ENCODE peak calls at places on chromosomes 1 and 21, in four cellular contexts. M is HCT116, Z is ovary, J is H1. C is an unnamed sample.

GRCh38 chr1:41282679-41283317 is 40.7 kb upstream of the SCMH1 start:
- DNase-seq in M (peak; percentile 7), Z (peak; percentile 52), J (peak; percentile 81), C (peak; percentile 26)

GRCh38 chr1:153805042-153805745 is 30.0 kb downstream of the SLC27A3 start:
- DNase-seq in M (peak; percentile 78), Z (no peak), J (no peak), C (peak; percentile 95)

GRCh38 chr21:38223893-38224540 is 32.8 kb upstream of the KCNJ15 start:
- DNase-seq in M (peak; percentile 13), Z (no peak), J (peak; percentile 63), C (peak; percentile 67)

GRCh38 chr1:165143437-165144065 is 213.0 kb downstream of the LMX1A start:
- DNase-seq in M (no peak), Z (no peak), J (peak; percentile 84), C (peak; percentile 20)

GRCh38 chr21:17612023-17612564 is 607 bp downstream of the BTG3 start:
- DNase-seq in M (no peak), Z (peak; percentile 47), J (peak; percentile 64), C (peak; percentile 80)

GRCh38 chr1:151047591-151047924 is at the start of gene C1orf56:
- DNase-seq in M (no peak), Z (peak; percentile 83), J (peak; percentile 83), C (peak; percentile 72)

GRCh38 chr21:26835027-26835713 is 10.0 kb downstream of the ADAMTS1 start:
- DNase-seq in M (no peak), Z (peak; percentile 67), J (no peak), C (no peak)

GRCh38 chr1:17060129-17060868 is 6.5 kb upstream of the SDHB start:
- DNase-seq in M (no peak), Z (no peak), J (no peak), C (no peak)

GRCh38 chr1:162161921-162162550 is 92.5 kb downstream of the NOS1AP start:
- DNase-seq in M (no peak), Z (no peak), J (no peak), C (no peak)

GRCh38 chr1:192158181-192158580 is at the start of gene RGS18:
- DNase-seq in M (no peak), Z (no peak), J (no peak), C (no peak)

GRCh38 chr1:192159769-192160168 is 1.5 kb downstream of the RGS18 start:
- DNase-seq in M (no peak), Z (no peak), J (no peak), C (no peak)

GRCh38 chr1:192159034-192159433 is 772 bp downstream of the RGS18 start:
- DNase-seq in M (no peak), Z (no peak), J (no peak), C (no peak)

GRCh38 chr1:192160186-192160585 is 1.9 kb downstream of the RGS18 start:
- DNase-seq in M (no peak), Z (no peak), J (no peak), C (no peak)

GRCh38 chr1:192161974-192162373 is 3.7 kb downstream of the RGS18 start:
- DNase-seq in M (no peak), Z (no peak), J (no peak), C (no peak)
- TF ChIP-seq POLR2A in M (no peak), Z (no peak), J (no peak), C (no peak)

GRCh38 chr1:68232354-68233148 is at the start of gene WLS:
- DNase-seq in M (peak; percentile 38), Z (peak; percentile 87), J (peak; percentile 79), C (no peak)
- TF ChIP-seq POLR2A in M (peak; percentile 81), Z (peak; percentile 85), J (no peak), C (no peak)

GRCh38 chr1:8147922-8148321 is 121.8 kb upstream of the ERRFI1 start:
- DNase-seq in M (no peak), Z (no peak), J (no peak), C (no peak)
- TF ChIP-seq POLR2A in M (no peak), Z (no peak), J (no peak), C (no peak)

GRCh38 chr1:244843148-244843978 is 7.9 kb downstream of the COX20 start:
- DNase-seq in M (no peak), Z (no peak), J (no peak), C (no peak)
- TF ChIP-seq POLR2A in M (no peak), Z (no peak), J (no peak), C (no peak)

DNA sequence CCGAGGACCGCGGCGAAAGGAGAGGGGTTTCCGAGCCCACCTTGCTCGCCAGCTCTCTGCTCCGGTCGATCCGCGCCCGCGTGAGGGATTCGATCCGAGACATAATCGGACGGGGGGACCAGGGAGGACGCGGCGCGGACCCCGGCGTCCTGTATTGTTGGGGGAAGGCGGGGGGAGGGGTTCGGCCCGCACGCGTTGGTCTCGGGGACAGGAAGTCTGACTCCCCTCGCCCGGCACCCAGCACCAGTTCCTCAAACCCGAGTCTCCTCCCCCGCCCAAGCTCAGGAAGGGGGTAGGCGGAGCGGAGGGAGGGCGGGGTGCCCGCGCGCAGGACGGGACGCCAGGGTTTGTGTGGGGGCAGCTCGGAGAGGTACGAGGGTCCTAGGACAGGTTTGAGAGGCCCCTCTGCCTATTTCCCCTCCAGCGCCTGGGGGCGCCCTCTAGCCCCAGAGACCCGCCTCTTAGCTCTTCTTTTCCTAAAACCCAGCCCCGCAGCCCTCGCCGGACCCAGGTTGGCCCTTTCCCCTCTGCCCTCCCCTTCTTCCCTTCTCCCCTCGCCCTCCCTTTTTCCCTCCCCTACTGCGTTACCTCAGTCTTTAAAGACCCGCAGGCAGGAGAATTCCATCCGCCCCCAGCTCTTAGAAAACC is at the start of gene ARHGEF2:
- DNase-seq in M (no peak), Z (peak; percentile 84), J (peak; percentile 90), C (peak; percentile 69)
- TF ChIP-seq POLR2A in M (no peak), Z (peak; percentile 43), J (peak; percentile 55), C (peak; percentile 45)

GRCh38 chr1:38003261-38004250 is 1.8 kb downstream of the FHL3 start:
- DNase-seq in M (no peak), Z (no peak), J (no peak), C (peak; percentile 45)

GRCh38 chr1:38006008-38006828 is 904 bp upstream of the FHL3 start:
- DNase-seq in M (no peak), Z (no peak), J (no peak), C (no peak)

GRCh38 chr1:38009088-38009840 is 3.3 kb upstream of the UTP11 start:
- DNase-seq in M (no peak), Z (no peak), J (no peak), C (peak; percentile 68)

GRCh38 chr1:38004284-38005101 is 821 bp downstream of the FHL3 start:
- DNase-seq in M (no peak), Z (peak; percentile 33), J (peak; percentile 53), C (peak; percentile 49)

DNA sequence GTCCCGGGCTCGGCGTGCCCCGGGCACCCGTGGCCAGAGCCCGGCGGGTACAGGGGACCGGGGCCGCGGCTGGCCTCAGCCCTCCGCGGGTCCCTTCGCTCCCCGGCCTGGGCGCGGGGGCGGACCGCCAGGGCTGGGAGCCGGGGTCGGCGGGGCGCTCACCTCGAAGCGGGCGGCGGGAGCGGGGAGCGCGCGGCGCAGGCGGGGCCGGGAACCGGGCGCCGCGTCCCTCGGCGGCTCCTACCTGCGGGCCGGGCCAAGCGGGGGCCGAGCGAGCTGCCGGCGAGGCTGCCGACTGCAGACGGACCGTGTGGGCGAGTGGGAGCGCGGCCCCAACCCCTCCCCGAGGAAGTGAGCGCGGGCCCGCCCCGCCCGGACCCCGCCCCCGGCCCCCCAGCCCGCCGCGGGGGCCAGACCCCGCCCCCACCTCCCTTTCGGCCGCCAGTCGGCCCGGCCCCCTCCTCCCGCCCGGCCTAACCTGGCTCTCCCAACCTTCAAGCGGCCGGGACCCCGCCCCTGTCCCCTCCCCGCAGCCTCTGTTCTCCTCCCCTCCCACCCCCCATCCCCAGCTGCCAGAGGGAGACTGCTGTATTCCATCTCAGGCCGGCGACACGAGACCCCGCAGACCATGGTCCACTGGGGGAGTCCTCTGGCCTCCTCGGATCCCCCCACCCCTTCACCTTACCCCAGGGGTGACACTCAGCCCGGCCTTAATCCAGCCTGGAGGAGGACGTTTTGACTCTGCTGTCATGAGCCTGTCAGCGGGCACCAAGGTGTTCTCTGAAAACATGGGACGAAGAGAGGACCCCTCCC is at the start of gene FHL3:
- DNase-seq in M (no peak), Z (peak; percentile 70), J (peak; percentile 80), C (peak; percentile 59)
- TF ChIP-seq POLR2A in M (peak; percentile 41), Z (no peak), J (no peak), C (peak; percentile 10)

GRCh38 chr1:23099171-23099536 is 69.5 kb downstream of the LUZP1 start:
- DNase-seq in M (no peak), Z (no peak), J (no peak), C (no peak)

GRCh38 chr1:23101101-23101827 is 67.4 kb downstream of the LUZP1 start:
- DNase-seq in M (no peak), Z (no peak), J (no peak), C (no peak)

GRCh38 chr1:23101891-23102688 is 66.6 kb downstream of the LUZP1 start:
- DNase-seq in M (no peak), Z (no peak), J (no peak), C (no peak)

GRCh38 chr1:23098463-23099170 is 70.0 kb downstream of the LUZP1 start:
- DNase-seq in M (peak; percentile 65), Z (peak; percentile 59), J (peak; percentile 72), C (peak; percentile 84)

GRCh38 chr1:23100074-23100748 is 68.4 kb downstream of the LUZP1 start:
- DNase-seq in M (no peak), Z (no peak), J (no peak), C (no peak)
- TF ChIP-seq POLR2A in M (no peak), Z (no peak), J (no peak), C (no peak)